ENCODE peak calls at places on chromosomes 7 and 10, in five cellular contexts. K is cardiac muscle cell, I is lower lobe of right lung, R is neural progenitor cell, N is Panc1. B is an unnamed sample. For H3K4me1 and H3K9me3, the result is how much of the 10 kb centered on the place peaks cover.

GRCh38 chr10:454860-455259 is 234.6 kb downstream of the DIP2C start:
- DNase-seq in K (no peak), R (no peak), N (peak), I (no peak), B (no peak)

GRCh38 chr7:41693150-41693997 is 9.5 kb downstream of the INHBA start:
- DNase-seq in I (no peak), N (no peak), R (peak), K (no peak), B (no peak)

GRCh38 chr7:2798669-2799068 is 45.4 kb downstream of the GNA12 start:
- DNase-seq in I (no peak), K (no peak), R (no peak), N (no peak), B (no peak)

GRCh38 chr10:98861962-98862361 is 373.7 kb downstream of the HPSE2 start:
- DNase-seq in N (no peak), R (no peak), I (no peak), K (no peak), B (no peak)

GRCh38 chr7:159195926-159196325 is 51.3 kb upstream of the VIPR2 start:
- DNase-seq in K (no peak), R (no peak), N (no peak), I (no peak), B (no peak)

GRCh38 chr7:66118603-66119002 is 4.0 kb downstream of the CRCP start:
- DNase-seq in R (no peak), I (no peak), K (no peak), N (no peak), B (no peak)

GRCh38 chr10:3625959-3626751 is 158.9 kb downstream of the KLF6 start:
- DNase-seq in N (no peak), I (no peak), K (no peak), R (no peak), B (no peak)

GRCh38 chr10:122981066-122981464 is 864 bp downstream of the PSTK start:
- DNase-seq in K (peak), R (peak), I (no peak), N (peak), B (peak)

GRCh38 chr7:29042893-29043292 is 84.8 kb upstream of the TRIL start:
- DNase-seq in N (no peak), R (no peak), K (no peak), I (no peak), B (peak)

GRCh38 chr7:4733936-4734528 is 41.4 kb upstream of the AP5Z1 start:
- DNase-seq in I (no peak), K (no peak), R (no peak), N (no peak), B (no peak)

GRCh38 chr10:23408330-23408976 is 30.4 kb upstream of the OTUD1 start:
- DNase-seq in R (no peak), N (no peak), I (no peak), K (no peak), B (peak)

GRCh38 chr10:557792-558328 is 131.6 kb downstream of the DIP2C start:
- DNase-seq in I (no peak), R (no peak), K (no peak), N (no peak), B (no peak)

GRCh38 chr10:30207485-30208052 is 141.5 kb downstream of the MTPAP start:
- DNase-seq in K (peak), R (no peak), I (no peak), N (no peak), B (peak)

GRCh38 chr10:72075184-72076115 is 12.9 kb downstream of the SPOCK2 start:
- DNase-seq in R (no peak), N (no peak), K (no peak), I (peak), B (no peak)

GRCh38 chr7:17640730-17641377 is 299.4 kb downstream of the SNX13 start:
- DNase-seq in R (peak), N (no peak), K (peak), I (no peak), B (peak)

GRCh38 chr7:116542618-116543017 is 17.8 kb downstream of the CAV1 start:
- DNase-seq in I (no peak), N (no peak), R (no peak), K (no peak), B (no peak)

GRCh38 chr7:151311294-151311864 is 30.2 kb upstream of the NUB1 start:
- DNase-seq in R (peak), N (no peak), K (no peak), I (no peak), B (peak)

GRCh38 chr7:34373940-34374339 is 284.1 kb upstream of the NPSR1 start:
- DNase-seq in I (no peak), K (no peak), R (no peak), N (no peak), B (no peak)

GRCh38 chr7:75878769-75879596 is at the start of gene RHBDD2:
- DNase-seq in K (peak), I (peak), R (peak), N (peak), B (peak)

GRCh38 chr7:127776776-127777390 is 124.9 kb downstream of the SND1 start:
- DNase-seq in K (no peak), I (no peak), N (no peak), R (no peak), B (peak)

GRCh38 chr10:69516548-69517195 is 56.5 kb downstream of the NEUROG3 start:
- DNase-seq in K (no peak), R (no peak), N (no peak), I (no peak), B (no peak)

GRCh38 chr7:104126411-104126841 is 81.4 kb downstream of the ORC5 start:
- DNase-seq in N (no peak), I (no peak), R (peak), K (no peak), B (no peak)

GRCh38 chr7:135512135-135512887 is 2.4 kb upstream of the CNOT4 start:
- DNase-seq in N (peak), R (peak), I (no peak), K (peak), B (peak)

GRCh38 chr7:36192050-36192824 is 39.2 kb downstream of the EEPD1 start:
- DNase-seq in N (no peak), K (no peak), R (no peak), I (no peak), B (no peak)

GRCh38 chr10:86263907-86264306 is 102.7 kb downstream of the GRID1 start:
- DNase-seq in N (no peak), R (no peak), K (no peak), I (no peak), B (no peak)

GRCh38 chr7:75734586-75735047 is 4.1 kb downstream of the HIP1 start:
- DNase-seq in N (no peak), K (peak), R (peak), I (no peak), B (no peak)

GRCh38 chr10:124497196-124497990 is 35.8 kb downstream of the LHPP start:
- DNase-seq in K (peak), R (no peak), N (no peak), I (no peak), B (no peak)

GRCh38 chr10:76255241-76255640 is 823.8 kb downstream of the LRMDA start:
- DNase-seq in I (no peak), N (no peak), R (no peak), K (no peak), B (no peak)

GRCh38 chr7:37367010-37367409 is 81.7 kb downstream of the ELMO1 start:
- DNase-seq in N (no peak), K (no peak), I (no peak), R (no peak), B (peak)

GRCh38 chr7:12102101-12102500 is 109.0 kb upstream of the TMEM106B start:
- DNase-seq in I (no peak), K (no peak), R (no peak), N (no peak), B (no peak)

GRCh38 chr10:98269435-98269912 is 1.5 kb upstream of the LOXL4 start:
- DNase-seq in I (peak), R (peak), K (peak), N (no peak), B (peak)

GRCh38 chr10:132986978-132987377 is 44.6 kb upstream of the CFAP46 start:
- DNase-seq in I (no peak), K (no peak), R (no peak), N (no peak), B (no peak)

GRCh38 chr7:103870664-103871063 is 118.8 kb downstream of the RELN start:
- DNase-seq in N (no peak), K (no peak), I (no peak), R (no peak), B (no peak)

GRCh38 chr10:97207131-97207530 is 21.4 kb upstream of the SLIT1 start:
- DNase-seq in K (no peak), R (no peak), N (no peak), I (no peak), B (no peak)

GRCh38 chr10:31004611-31005193 is 27.0 kb downstream of the ZNF438 start:
- DNase-seq in I (no peak), N (no peak), K (no peak), R (no peak), B (no peak)

DNA sequence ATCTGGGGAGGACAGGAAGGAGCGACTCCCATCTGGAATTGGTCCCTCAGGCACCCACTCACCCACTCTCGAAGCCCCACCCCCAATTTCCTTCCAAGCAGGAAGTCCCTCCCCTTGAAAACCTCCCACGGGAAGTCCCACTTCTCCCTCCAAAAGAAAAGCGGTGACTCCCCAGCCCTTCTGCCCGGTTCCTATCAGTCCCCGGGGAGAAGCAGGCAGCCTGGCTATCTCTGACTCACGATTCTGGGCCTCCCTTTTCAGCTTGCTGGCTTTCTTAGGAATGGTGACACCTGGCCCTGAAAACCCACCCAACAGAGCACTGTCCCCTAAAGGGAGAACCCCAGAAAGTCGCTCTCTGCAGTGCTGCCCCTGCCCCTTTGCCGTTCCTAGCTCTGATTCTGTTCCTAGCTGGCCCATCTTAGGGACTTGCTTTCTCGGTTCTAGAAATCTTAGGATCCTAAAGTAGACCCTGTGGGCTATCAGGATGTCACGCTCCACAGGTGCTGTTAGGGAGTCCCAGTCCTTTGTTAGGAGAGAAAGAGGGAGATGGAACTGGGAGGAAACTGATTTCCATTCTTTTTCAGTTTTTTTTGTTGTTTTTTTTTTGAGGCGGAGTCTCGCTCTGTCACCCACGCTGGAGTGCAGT is 6.0 kb downstream of the TSC22D4 start:
- DNase-seq in N (no peak), R (no peak), K (no peak), I (no peak), B (no peak)
- H3K4me1 ChIP-seq in N (under half), R (under half), K (under half), I (under half), B (under half)

DNA sequence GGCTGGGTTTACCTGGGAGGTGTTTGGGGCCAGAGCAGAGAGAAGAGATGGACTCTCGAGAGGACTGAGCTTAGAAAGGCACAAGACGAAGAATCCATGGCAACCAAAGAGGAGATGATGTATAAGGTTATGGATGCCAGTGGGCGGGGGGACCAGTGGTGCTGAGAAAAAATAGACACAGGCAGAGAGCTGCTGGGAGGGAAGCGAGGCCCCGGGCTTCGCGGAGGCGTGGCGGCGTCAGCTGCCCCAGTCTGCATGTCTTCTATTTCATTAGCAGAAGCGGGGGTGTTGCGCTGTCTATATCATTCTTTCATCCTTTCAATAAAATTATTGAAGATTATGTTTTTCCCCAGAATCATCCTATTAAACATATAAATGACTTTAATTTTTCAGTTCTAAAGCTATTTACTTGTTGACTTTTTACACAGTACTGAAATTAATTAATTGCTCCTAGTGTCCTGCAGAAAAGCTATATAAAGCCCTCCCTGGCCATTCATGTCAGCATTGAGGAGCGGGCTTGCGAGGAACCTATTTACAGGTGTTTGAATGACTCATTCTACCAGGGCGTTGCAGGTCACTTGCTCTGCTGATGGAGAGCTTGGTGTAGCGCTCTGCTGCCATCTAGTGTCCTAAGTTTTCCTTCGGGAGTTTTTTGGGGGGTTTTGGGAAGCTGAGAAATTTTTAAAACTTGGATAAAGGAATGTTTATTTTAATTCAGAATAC is 42.9 kb upstream of the BHLHA15 start:
- DNase-seq in K (peak), I (no peak), N (peak), R (peak), B (peak)
- H3K4me3 ChIP-seq in K (no peak), I (no peak), N (no peak), R (no peak), B (no peak)

GRCh38 chr10:37947526-37947925 is 28.9 kb downstream of the ZNF25 start:
- DNase-seq in N (no peak), R (no peak), I (no peak), K (no peak), B (no peak)
- H3K9me3 ChIP-seq in N (under half), R (under half), I (under half), K (under half), B (under half)

DNA sequence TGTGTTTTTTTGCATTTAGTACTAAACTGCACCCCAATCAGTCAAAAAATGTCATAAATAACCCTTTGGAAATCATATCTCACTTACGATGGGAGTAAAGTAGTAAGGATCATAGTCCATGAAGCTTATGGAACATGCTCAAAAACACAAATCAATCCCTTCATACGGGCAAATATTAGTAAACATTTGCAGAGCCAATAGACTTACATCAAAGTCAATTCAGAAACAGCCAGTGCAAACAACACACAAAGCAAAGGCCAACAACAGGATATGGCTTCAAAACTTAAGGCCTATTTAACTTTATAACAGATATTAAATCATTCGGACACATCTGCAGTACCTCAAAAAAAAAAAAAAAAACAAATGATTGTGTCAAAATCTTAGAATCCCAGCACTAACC is 32.1 kb downstream of the SGCE start:
- DNase-seq in R (no peak), K (no peak), I (no peak), N (no peak), B (no peak)
- H3K4me1 ChIP-seq in R (under half), K (under half), I (under half), N (under half), B (under half)

DNA sequence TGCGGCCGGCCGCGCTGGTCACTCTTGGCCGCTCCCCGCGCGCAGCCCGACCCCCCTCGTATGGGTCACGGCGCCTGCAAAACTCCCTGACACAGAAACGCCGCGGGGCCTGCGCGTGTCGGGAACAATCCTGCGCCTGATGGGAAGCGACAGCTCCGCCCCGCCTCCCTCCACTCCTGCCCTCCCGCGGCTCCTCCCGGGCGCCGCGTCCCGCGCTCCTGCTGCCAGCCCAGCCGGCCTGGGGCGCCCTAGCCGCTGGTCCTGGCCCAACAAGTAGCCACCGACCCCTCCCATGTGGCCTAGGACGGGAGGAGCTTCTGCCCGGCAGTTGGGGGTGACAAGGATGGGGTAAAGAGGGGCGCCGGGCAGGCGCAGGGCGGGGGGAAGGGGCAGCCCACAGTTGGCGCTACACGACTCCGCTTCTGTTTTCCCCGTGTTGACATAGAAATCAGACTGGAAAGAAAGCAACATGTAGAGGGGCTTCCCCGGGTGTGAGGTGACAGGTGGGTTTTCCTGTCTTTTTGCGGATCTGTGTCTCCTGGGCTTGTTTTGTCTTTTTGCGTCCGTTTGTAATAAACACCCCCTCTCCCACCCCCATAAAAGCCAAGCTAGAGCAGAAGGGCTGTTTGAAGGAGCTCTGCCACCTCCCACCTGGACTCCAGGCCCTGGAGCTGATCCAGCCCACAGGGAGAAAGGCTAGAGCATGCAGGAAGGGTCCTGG is 35.1 kb upstream of the PAX2 start:
- DNase-seq in N (no peak), I (no peak), K (peak), R (peak), B (peak)
- H3K4me3 ChIP-seq in N (peak), I (no peak), K (peak), R (peak), B (peak)

GRCh38 chr7:57651006-57651405 is 201.0 kb downstream of the ZNF716 start:
- DNase-seq in R (no peak), N (no peak), K (no peak), I (no peak), B (no peak)
- H3K9me3 ChIP-seq in R (under half), N (under half), K (under half), I (under half), B (under half)

B was measured in SJCRH30.